ENCODE peak calls at places on chromosome 14, in seven cellular contexts. H, Y, M, C, Z, E and Q are unnamed samples.

GRCh38 chr14:90483551-90483950 is 86.7 kb downstream of the CALM1 start:
- DNase-seq in H (no peak), Y (no peak), M (no peak), C (no peak), Z (no peak), E (no peak), Q (peak)

GRCh38 chr14:103341250-103342129 is 7.5 kb downstream of the EIF5 start:
- DNase-seq in H (no peak), Y (no peak), M (no peak), C (no peak), Z (no peak), E (no peak), Q (no peak)

GRCh38 chr14:102592969-102593840 is 756 bp downstream of the RCOR1 start:
- DNase-seq in H (peak), Y (peak), M (peak), C (no peak), Z (peak), E (peak), Q (peak)

GRCh38 chr14:81710232-81710845 is 176.7 kb upstream of the SEL1L start:
- DNase-seq in H (no peak), Y (peak), M (peak), C (no peak), Z (peak), E (no peak), Q (peak)

GRCh38 chr14:96267336-96267735 is 11.3 kb downstream of the BDKRB1 start:
- DNase-seq in H (no peak), Y (no peak), M (no peak), C (no peak), Z (peak), E (no peak), Q (peak)

GRCh38 chr14:54808326-54809161 is 94.1 kb downstream of the GCH1 start:
- DNase-seq in H (no peak), Y (no peak), M (no peak), C (no peak), Z (no peak), E (no peak), Q (no peak)

GRCh38 chr14:55430024-55430690 is 10.3 kb downstream of the TBPL2 start:
- DNase-seq in H (peak), Y (peak), M (no peak), C (no peak), Z (peak), E (no peak), Q (peak)

GRCh38 chr14:58677525-58677924 is 39.8 kb downstream of the DACT1 start:
- DNase-seq in H (no peak), Y (no peak), M (no peak), C (no peak), Z (no peak), E (no peak), Q (no peak)

GRCh38 chr14:34733245-34733644 is 18.9 kb upstream of the CFL2 start:
- DNase-seq in H (no peak), Y (no peak), M (no peak), C (no peak), Z (peak), E (no peak), Q (no peak)

GRCh38 chr14:76576047-76576741 is 185.1 kb upstream of the VASH1 start:
- DNase-seq in H (no peak), Y (no peak), M (no peak), C (no peak), Z (peak), E (no peak), Q (peak)

GRCh38 chr14:61701946-61702345 is 6.6 kb downstream of the HIF1A start:
- DNase-seq in H (no peak), Y (no peak), M (no peak), C (no peak), Z (no peak), E (no peak), Q (no peak)

GRCh38 chr14:69291891-69292586 is 32.1 kb downstream of the GALNT16 start:
- DNase-seq in H (no peak), Y (no peak), M (no peak), C (no peak), Z (no peak), E (no peak), Q (no peak)

GRCh38 chr14:53929871-53930685 is 26.5 kb downstream of the BMP4 start:
- DNase-seq in H (no peak), Y (peak), M (no peak), C (no peak), Z (no peak), E (no peak), Q (peak)

GRCh38 chr14:69909831-69910550 is 30.8 kb downstream of the SMOC1 start:
- DNase-seq in H (no peak), Y (no peak), M (no peak), C (no peak), Z (no peak), E (no peak), Q (no peak)

GRCh38 chr14:59301354-59301753 is 112.9 kb downstream of the DAAM1 start:
- DNase-seq in H (no peak), Y (peak), M (no peak), C (no peak), Z (no peak), E (no peak), Q (no peak)

GRCh38 chr14:64879635-64880381 is at the start of gene SPTB:
- DNase-seq in H (peak), Y (peak), M (no peak), C (no peak), Z (no peak), E (peak), Q (peak)

GRCh38 chr14:100108840-100109593 is 43.8 kb downstream of the EVL start:
- DNase-seq in H (no peak), Y (no peak), M (no peak), C (no peak), Z (peak), E (peak), Q (no peak)

GRCh38 chr14:76123426-76124095 is 28.2 kb upstream of the GPATCH2L start:
- DNase-seq in H (no peak), Y (no peak), M (no peak), C (no peak), Z (no peak), E (no peak), Q (no peak)

GRCh38 chr14:79598339-79598738 is 613.0 kb downstream of the DIO2 start:
- DNase-seq in H (no peak), Y (no peak), M (no peak), C (no peak), Z (peak), E (no peak), Q (no peak)

GRCh38 chr14:96479435-96480146 is 22.6 kb upstream of the PAPOLA start:
- DNase-seq in H (no peak), Y (no peak), M (no peak), C (no peak), Z (peak), E (no peak), Q (no peak)

GRCh38 chr14:87643005-87643404 is 350.0 kb downstream of the GALC start:
- DNase-seq in H (no peak), Y (no peak), M (no peak), C (no peak), Z (no peak), E (no peak), Q (peak)

GRCh38 chr14:63972323-63972932 is 119.6 kb downstream of the SYNE2 start:
- DNase-seq in H (no peak), Y (peak), M (no peak), C (no peak), Z (no peak), E (no peak), Q (no peak)

GRCh38 chr14:53355581-53356112 is 202.5 kb upstream of the DDHD1 start:
- DNase-seq in H (no peak), Y (peak), M (no peak), C (no peak), Z (peak), E (no peak), Q (peak)

GRCh38 chr14:93903342-93904184 is 23.6 kb upstream of the FAM181A start:
- DNase-seq in H (no peak), Y (no peak), M (peak), C (no peak), Z (no peak), E (no peak), Q (peak)

GRCh38 chr14:103393687-103394626 is 8.7 kb downstream of the MARK3 start:
- DNase-seq in H (no peak), Y (peak), M (no peak), C (no peak), Z (peak), E (no peak), Q (peak)

GRCh38 chr14:81536125-81536771 is 2.6 kb upstream of the SEL1L start:
- DNase-seq in H (no peak), Y (peak), M (no peak), C (no peak), Z (no peak), E (no peak), Q (no peak)

GRCh38 chr14:37116933-37117844 is 55.2 kb downstream of the SLC25A21 start:
- DNase-seq in H (no peak), Y (no peak), M (no peak), C (no peak), Z (peak), E (no peak), Q (peak)

GRCh38 chr14:55802986-55803431 is 223.0 kb downstream of the KTN1 start:
- DNase-seq in H (no peak), Y (no peak), M (no peak), C (no peak), Z (peak), E (no peak), Q (peak)

GRCh38 chr14:53951661-53952265 is 4.9 kb downstream of the BMP4 start:
- DNase-seq in H (no peak), Y (no peak), M (no peak), C (no peak), Z (no peak), E (peak), Q (no peak)

GRCh38 chr14:68503186-68503825 is 289.6 kb downstream of the ZFP36L1 start:
- DNase-seq in H (no peak), Y (no peak), M (no peak), C (no peak), Z (no peak), E (no peak), Q (no peak)

GRCh38 chr14:32230181-32230580 is 27.1 kb upstream of the RNU6-8 start:
- DNase-seq in H (no peak), Y (no peak), M (no peak), C (no peak), Z (peak), E (no peak), Q (peak)
- TF ChIP-seq CTCF in H (no peak), Y (no peak), M (no peak), C (no peak), Z (no peak), E (no peak), Q (no peak)

GRCh38 chr14:73777420-73777819 is 63.2 kb upstream of the PNMA1 start:
- DNase-seq in H (no peak), Y (peak), M (no peak), C (no peak), Z (no peak), E (peak), Q (no peak)
- TF ChIP-seq CTCF in H (peak), Y (peak), M (no peak), C (no peak), Z (no peak), E (no peak), Q (no peak)

GRCh38 chr14:92613681-92614260 is 100.2 kb downstream of the RIN3 start:
- DNase-seq in H (no peak), Y (no peak), M (no peak), C (no peak), Z (no peak), E (no peak), Q (no peak)

GRCh38 chr14:92615451-92615850 is 101.9 kb downstream of the RIN3 start:
- DNase-seq in H (no peak), Y (peak), M (no peak), C (no peak), Z (no peak), E (no peak), Q (no peak)

GRCh38 chr14:92610849-92611271 is 97.3 kb downstream of the RIN3 start:
- DNase-seq in H (no peak), Y (no peak), M (no peak), C (no peak), Z (no peak), E (no peak), Q (peak)

GRCh38 chr14:92609955-92610354 is 96.4 kb downstream of the RIN3 start:
- DNase-seq in H (no peak), Y (no peak), M (no peak), C (no peak), Z (no peak), E (no peak), Q (peak)

DNA sequence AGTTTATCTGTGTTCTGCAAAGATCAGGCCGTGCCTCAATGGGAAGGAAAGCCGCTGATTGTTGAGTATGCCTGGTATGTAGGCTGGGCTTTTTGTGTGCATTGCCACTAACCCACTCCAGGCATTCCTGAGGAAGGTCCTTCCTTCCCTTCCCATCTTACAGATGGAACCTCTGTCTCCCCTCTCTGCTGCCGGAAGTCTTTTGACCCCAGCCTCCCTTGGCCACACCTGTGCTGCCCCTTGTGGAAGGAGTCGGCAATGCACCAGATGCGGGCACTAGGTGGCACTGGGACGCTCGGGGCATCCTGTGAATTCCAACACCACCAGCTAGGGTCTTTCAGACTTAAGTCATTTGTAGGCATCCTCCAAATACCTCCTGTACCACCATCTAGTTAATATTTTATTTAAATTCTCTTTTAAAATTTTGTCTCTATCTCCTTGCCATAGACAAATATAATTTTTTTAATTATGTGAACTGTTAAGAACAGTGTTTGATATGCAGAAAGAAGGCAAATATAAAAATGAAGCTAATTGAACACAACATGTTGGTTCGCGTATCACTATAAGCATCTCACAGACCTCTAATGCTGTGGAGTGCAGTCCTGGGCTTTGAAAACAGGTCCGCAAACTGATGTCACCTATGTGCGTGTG is 99.6 kb downstream of the RIN3 start:
- DNase-seq in H (no peak), Y (peak), M (peak), C (no peak), Z (no peak), E (no peak), Q (peak)
- TF ChIP-seq CTCF in H (peak), Y (peak), M (peak), C (peak), Z (peak), E (no peak), Q (peak)

GRCh38 chr14:104993306-104993705 is 7.7 kb downstream of the CLBA1 start:
- DNase-seq in H (no peak), Y (no peak), M (no peak), C (no peak), Z (no peak), E (no peak), Q (no peak)

GRCh38 chr14:104992501-104992900 is 6.9 kb downstream of the CLBA1 start:
- DNase-seq in H (no peak), Y (no peak), M (no peak), C (no peak), Z (no peak), E (no peak), Q (no peak)

GRCh38 chr14:104996032-104996431 is 10.4 kb downstream of the CLBA1 start:
- DNase-seq in H (no peak), Y (no peak), M (no peak), C (no peak), Z (no peak), E (no peak), Q (no peak)

GRCh38 chr14:104994988-104995387 is 9.4 kb downstream of the CLBA1 start:
- DNase-seq in H (no peak), Y (no peak), M (no peak), C (no peak), Z (no peak), E (no peak), Q (no peak)

DNA sequence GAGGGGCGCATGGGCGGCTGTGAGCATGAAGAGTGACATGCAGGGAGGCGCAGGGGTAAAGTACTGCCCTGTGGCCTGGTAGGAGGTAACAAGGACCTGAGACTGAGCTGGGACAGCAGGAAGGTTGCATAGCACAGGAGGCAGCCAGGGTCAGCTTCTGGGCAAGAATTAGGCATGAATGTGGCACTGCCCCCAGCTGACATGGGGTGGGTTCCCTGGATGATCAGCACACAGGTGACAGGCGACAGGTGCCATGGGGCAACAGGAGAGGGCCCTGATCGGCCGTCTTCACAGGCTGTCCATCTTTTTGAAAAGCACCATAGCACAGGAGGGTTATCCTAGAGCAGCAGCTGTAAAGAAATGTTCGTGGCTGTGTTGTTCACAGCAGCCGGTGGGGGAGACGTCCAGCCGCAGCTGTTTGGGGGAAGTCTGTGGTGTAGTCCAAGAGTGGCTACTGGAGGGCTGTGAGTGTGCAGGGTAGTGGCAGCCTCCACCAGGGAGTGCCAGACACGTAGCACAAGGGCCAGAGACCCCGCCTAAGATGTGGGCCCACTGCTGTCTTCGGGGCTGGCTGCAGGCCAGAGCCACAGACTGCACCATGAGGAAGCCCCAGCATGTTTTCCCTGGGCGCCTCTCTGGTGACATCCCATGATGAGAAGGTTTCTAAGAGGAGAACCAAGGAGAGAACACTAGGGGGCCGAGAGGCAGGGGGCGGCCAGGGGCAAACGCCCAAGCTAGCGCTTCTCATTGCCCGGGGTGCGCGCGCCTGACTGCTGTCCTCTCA is 8.4 kb downstream of the CLBA1 start:
- DNase-seq in H (no peak), Y (no peak), M (no peak), C (no peak), Z (no peak), E (no peak), Q (no peak)
- TF ChIP-seq CTCF in H (no peak), Y (no peak), M (no peak), C (no peak), Z (no peak), E (no peak), Q (no peak)

GRCh38 chr14:49919825-49920224 is 26.9 kb downstream of the ARF6 start:
- DNase-seq in H (no peak), Y (no peak), M (no peak), C (no peak), Z (no peak), E (no peak), Q (no peak)
- TF ChIP-seq CTCF in H (no peak), Y (no peak), M (no peak), C (no peak), Z (no peak), E (no peak), Q (no peak)